ENCODE peak calls at places on chromosomes 3 and 15, in eight cellular contexts. H is transverse colon, T is A549, Z is HepG2, D is suprapubic skin, K is ovary, L is esophagus muscularis mucosa, Q is SK-N-SH. V is an unnamed sample.

GRCh38 chr3:67635257-67635656 is 19.2 kb downstream of the SUCLG2 start:
- DNase-seq in H (no peak), T (peak; percentile 7), Z (no peak), D (no peak), K (no peak), L (no peak), Q (no peak), V (no peak)

GRCh38 chr15:76936671-76937070 is 5.1 kb downstream of the RCN2 start:
- DNase-seq in H (no peak), T (no peak), Z (peak; percentile 80), D (no peak), K (no peak), L (no peak), Q (no peak), V (no peak)

GRCh38 chr3:168828943-168829342 is 733.2 kb upstream of the GOLIM4 start:
- DNase-seq in H (no peak), T (no peak), Z (no peak), D (no peak), K (no peak), L (no peak), Q (no peak), V (no peak)

GRCh38 chr3:185976977-185977678 is 39.3 kb upstream of the TRA2B start:
- DNase-seq in H (peak; percentile 81), T (peak; percentile 42), Z (peak; percentile 46), D (peak; percentile 87), K (peak; percentile 51), L (peak; percentile 94), Q (peak; percentile 70), V (peak; percentile 82)

GRCh38 chr3:115363071-115363470 is 216.0 kb upstream of the ZBTB20 start:
- DNase-seq in H (no peak), T (no peak), Z (no peak), D (no peak), K (no peak), L (no peak), Q (no peak), V (no peak)

GRCh38 chr15:98951004-98951403 is 56.6 kb downstream of the PGPEP1L start:
- DNase-seq in H (no peak), T (no peak), Z (no peak), D (no peak), K (no peak), L (no peak), Q (no peak), V (no peak)

GRCh38 chr3:194985031-194985578 is 285.9 kb downstream of the XXYLT1 start:
- DNase-seq in H (peak; percentile 79), T (no peak), Z (peak; percentile 46), D (peak; percentile 89), K (peak; percentile 53), L (no peak), Q (no peak), V (peak; percentile 89)

GRCh38 chr15:40219801-40220200 is 19.1 kb upstream of the PAK6 start:
- DNase-seq in H (no peak), T (no peak), Z (no peak), D (no peak), K (no peak), L (no peak), Q (no peak), V (no peak)

GRCh38 chr3:98775459-98775858 is 12.3 kb downstream of the ST3GAL6 start:
- DNase-seq in H (no peak), T (no peak), Z (no peak), D (no peak), K (no peak), L (no peak), Q (no peak), V (no peak)

GRCh38 chr3:47452460-47453215 is 23.1 kb downstream of the SCAP start:
- DNase-seq in H (no peak), T (no peak), Z (no peak), D (peak; percentile 4), K (no peak), L (no peak), Q (no peak), V (no peak)

GRCh38 chr3:135889417-135889816 is 76.1 kb upstream of the PPP2R3A start:
- DNase-seq in H (no peak), T (no peak), Z (no peak), D (no peak), K (no peak), L (peak; percentile 77), Q (no peak), V (no peak)

GRCh38 chr3:150912501-150912900 is 7.3 kb upstream of the MINDY4B start:
- DNase-seq in H (no peak), T (no peak), Z (no peak), D (no peak), K (no peak), L (no peak), Q (no peak), V (no peak)

GRCh38 chr3:16402451-16402850 is 111.0 kb downstream of the RFTN1 start:
- DNase-seq in H (no peak), T (no peak), Z (no peak), D (no peak), K (no peak), L (no peak), Q (no peak), V (no peak)

GRCh38 chr15:73926191-73927002 is at the start of gene LOXL1:
- DNase-seq in H (peak; percentile 63), T (no peak), Z (peak; percentile 23), D (no peak), K (peak; percentile 76), L (no peak), Q (no peak), V (peak; percentile 90)

GRCh38 chr3:183844606-183845005 is 19.2 kb upstream of the MAP6D1 start:
- DNase-seq in H (no peak), T (no peak), Z (peak; percentile 15), D (no peak), K (no peak), L (no peak), Q (no peak), V (no peak)

GRCh38 chr15:91271565-91272153 is 171.6 kb downstream of the SV2B start:
- DNase-seq in H (peak; percentile 57), T (peak; percentile 51), Z (peak; percentile 35), D (no peak), K (peak; percentile 50), L (no peak), Q (peak; percentile 69), V (no peak)

GRCh38 chr3:16455946-16456345 is 57.6 kb downstream of the RFTN1 start:
- DNase-seq in H (no peak), T (no peak), Z (no peak), D (no peak), K (no peak), L (no peak), Q (no peak), V (no peak)

GRCh38 chr3:138875754-138876664 is 41.3 kb upstream of the PIK3CB start:
- DNase-seq in H (no peak), T (no peak), Z (no peak), D (no peak), K (no peak), L (no peak), Q (no peak), V (no peak)

DNA sequence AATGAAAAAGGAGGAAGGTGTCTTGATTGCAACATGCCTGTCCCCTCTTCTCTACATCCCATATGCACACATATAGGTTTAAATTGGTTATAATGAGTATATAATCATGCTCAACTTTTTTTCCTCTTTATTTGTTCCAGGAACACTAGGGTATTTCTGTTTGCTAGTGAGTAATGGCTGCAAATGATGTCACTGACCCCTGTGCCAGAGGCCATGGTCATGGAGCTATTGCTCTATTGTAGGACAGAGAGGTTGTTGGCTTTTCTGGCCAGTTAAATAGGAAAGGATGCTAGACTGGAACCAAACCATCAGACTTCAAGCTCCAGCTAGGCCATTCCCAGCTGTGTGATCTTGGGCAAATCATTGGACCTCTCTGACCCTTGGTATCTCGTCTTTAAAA is 9.5 kb downstream of the ARHGEF3 start:
- DNase-seq in H (no peak), T (no peak), Z (peak; percentile 73), D (no peak), K (peak; percentile 71), L (no peak), Q (no peak), V (no peak)
- H3K27ac ChIP-seq in H (no peak overlapping the region), T (no peak overlapping the region), Z (no peak overlapping the region), D (no peak overlapping the region), K (no peak overlapping the region), L (no peak overlapping the region), Q (no peak overlapping the region), V (no peak overlapping the region)

GRCh38 chr3:50337175-50337861 is 3.3 kb downstream of the RASSF1 start:
- DNase-seq in H (peak; percentile 100), T (peak; percentile 97), Z (peak; percentile 98), D (peak; percentile 100), K (peak; percentile 99), L (peak; percentile 100), Q (peak; percentile 100), V (peak; percentile 100)
- TF ChIP-seq CTCF in H (no peak), T (no peak), Z (peak; percentile 2), D (no peak), K (peak; percentile 41), L (no peak), Q (no peak), V (no peak)

GRCh38 chr3:15171096-15171495 is 35.0 kb upstream of the CAPN7 start:
- DNase-seq in H (no peak), T (no peak), Z (peak; percentile 98), D (no peak), K (no peak), L (no peak), Q (no peak), V (no peak)

GRCh38 chr3:15174953-15175352 is 31.1 kb upstream of the CAPN7 start:
- DNase-seq in H (no peak), T (no peak), Z (no peak), D (no peak), K (no peak), L (no peak), Q (no peak), V (no peak)

GRCh38 chr3:15175590-15175989 is 30.5 kb upstream of the CAPN7 start:
- DNase-seq in H (no peak), T (no peak), Z (no peak), D (no peak), K (no peak), L (no peak), Q (no peak), V (no peak)

GRCh38 chr3:15172806-15173205 is 33.2 kb upstream of the CAPN7 start:
- DNase-seq in H (no peak), T (no peak), Z (no peak), D (no peak), K (no peak), L (no peak), Q (no peak), V (no peak)
- TF ChIP-seq EP300 in H (no peak), T (no peak), Z (no peak), D (no peak), K (no peak), L (no peak), Q (no peak), V (no peak)

DNA sequence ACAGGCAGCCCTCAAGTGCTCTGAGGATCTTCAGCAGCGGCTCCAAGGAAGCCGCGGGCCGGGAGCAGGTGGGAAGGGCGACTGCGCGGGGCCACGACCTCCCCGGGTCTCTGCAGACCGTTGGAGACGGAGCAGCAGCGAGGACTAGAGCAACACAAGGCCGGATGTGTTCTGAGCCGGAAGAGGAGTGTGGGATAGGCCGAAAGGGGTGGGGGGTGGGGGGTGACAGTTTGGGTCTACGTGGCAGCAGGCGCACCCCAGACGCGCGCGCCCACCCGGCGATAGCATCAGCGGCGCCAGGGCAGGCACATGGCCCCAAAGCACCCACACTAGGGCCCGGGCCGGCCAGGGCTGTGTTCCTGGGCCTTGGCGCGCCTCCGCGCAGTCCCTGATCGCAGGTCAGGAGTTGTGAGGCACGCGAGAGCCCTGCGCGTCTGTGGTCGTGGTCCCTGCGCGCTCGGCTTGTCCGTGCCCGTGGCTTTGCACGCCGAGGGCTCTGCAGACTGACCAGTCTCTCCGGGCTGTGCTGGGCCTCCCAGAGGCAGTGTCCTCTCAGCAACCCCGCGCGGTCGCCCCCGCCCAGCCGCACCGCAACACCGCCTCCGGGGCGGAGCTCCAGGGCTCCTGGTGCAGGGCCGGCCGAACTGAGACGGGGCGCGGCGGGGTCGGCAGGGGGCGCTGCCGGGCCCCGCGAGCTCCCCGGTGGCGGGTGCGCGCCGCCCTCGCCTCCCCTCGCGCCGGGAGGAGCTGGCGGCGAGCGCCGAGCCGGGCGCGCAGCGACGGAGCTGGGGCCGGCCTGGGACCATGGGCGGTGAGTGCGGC is at the start of gene PXYLP1:
- DNase-seq in H (peak; percentile 95), T (peak; percentile 75), Z (peak; percentile 72), D (peak; percentile 96), K (peak; percentile 94), L (peak; percentile 96), Q (peak; percentile 96), V (peak; percentile 96)
- H3K27ac ChIP-seq in H (peak within 1 kb of the TSS; percentile 92), T (peak within 1 kb of the TSS; percentile 90), Z (peak within 1 kb of the TSS; percentile 45), D (peak within 1 kb of the TSS; percentile 74), K (peak within 1 kb of the TSS; percentile 70), L (peak within 1 kb of the TSS; percentile 87), Q (peak within 1 kb of the TSS; percentile 84), V (peak within 1 kb of the TSS; percentile 90)